ENCODE peak calls at places on chromosomes 5 and 9, in five cellular contexts. One of them, this sample, is unnamed.

GRCh38 chr5:14025566-14026276 is 81.2 kb upstream of the DNAH5 start:
- DNase-seq in HCT116: no peak
- DNase-seq in astrocyte: no peak
- DNase-seq in HepG2: no peak
- DNase-seq in fibroblast of lung: no peak
- DNase-seq in this sample: peak

GRCh38 chr5:125409496-125410351 is 663.3 kb upstream of the ZNF608 start:
- DNase-seq in HCT116: no peak
- DNase-seq in astrocyte: peak
- DNase-seq in HepG2: no peak
- DNase-seq in fibroblast of lung: peak
- DNase-seq in this sample: peak

GRCh38 chr5:159301351-159301911 is 28.9 kb downstream of the IL12B start:
- DNase-seq in HCT116: no peak
- DNase-seq in astrocyte: peak
- DNase-seq in HepG2: no peak
- DNase-seq in fibroblast of lung: no peak
- DNase-seq in this sample: no peak

GRCh38 chr5:74272019-74272775 is 368.3 kb downstream of the ENC1 start:
- DNase-seq in HCT116: no peak
- DNase-seq in astrocyte: peak
- DNase-seq in HepG2: peak
- DNase-seq in fibroblast of lung: no peak
- DNase-seq in this sample: peak

GRCh38 chr5:176405656-176406435 is 10.5 kb downstream of the CLTB start:
- DNase-seq in HCT116: no peak
- DNase-seq in astrocyte: no peak
- DNase-seq in HepG2: no peak
- DNase-seq in fibroblast of lung: no peak
- DNase-seq in this sample: no peak

GRCh38 chr5:156473271-156473935 is 146.4 kb downstream of the SGCD start:
- DNase-seq in HCT116: no peak
- DNase-seq in astrocyte: peak
- DNase-seq in HepG2: no peak
- DNase-seq in fibroblast of lung: peak
- DNase-seq in this sample: no peak

GRCh38 chr9:128242828-128243485 is 32.9 kb downstream of the GOLGA2 start:
- DNase-seq in HCT116: no peak
- DNase-seq in astrocyte: no peak
- DNase-seq in HepG2: no peak
- DNase-seq in fibroblast of lung: peak
- DNase-seq in this sample: no peak

GRCh38 chr5:58641533-58641932 is 58.7 kb downstream of the RAB3C start:
- DNase-seq in HCT116: no peak
- DNase-seq in astrocyte: no peak
- DNase-seq in HepG2: no peak
- DNase-seq in fibroblast of lung: no peak
- DNase-seq in this sample: no peak

GRCh38 chr5:138706655-138707480 is 46.4 kb upstream of the CTNNA1 start:
- DNase-seq in HCT116: no peak
- DNase-seq in astrocyte: peak
- DNase-seq in HepG2: no peak
- DNase-seq in fibroblast of lung: peak
- DNase-seq in this sample: peak

GRCh38 chr5:75672616-75673015 is 44.6 kb downstream of the POC5 start:
- DNase-seq in HCT116: no peak
- DNase-seq in astrocyte: no peak
- DNase-seq in HepG2: no peak
- DNase-seq in fibroblast of lung: peak
- DNase-seq in this sample: no peak

GRCh38 chr5:5483350-5483749 is 60.9 kb downstream of the ICE1 start:
- DNase-seq in HCT116: no peak
- DNase-seq in astrocyte: no peak
- DNase-seq in HepG2: no peak
- DNase-seq in fibroblast of lung: no peak
- DNase-seq in this sample: no peak

GRCh38 chr9:83981126-83981871 is 694 bp downstream of the RMI1 start:
- DNase-seq in HCT116: no peak
- DNase-seq in astrocyte: peak
- DNase-seq in HepG2: no peak
- DNase-seq in fibroblast of lung: peak
- DNase-seq in this sample: peak

GRCh38 chr5:181152406-181152805 is 5.0 kb downstream of the OR2V2 start:
- DNase-seq in HCT116: no peak
- DNase-seq in astrocyte: no peak
- DNase-seq in HepG2: peak
- DNase-seq in fibroblast of lung: no peak
- DNase-seq in this sample: peak

GRCh38 chr9:92342825-92343488 is 17.2 kb downstream of the CENPP start:
- DNase-seq in HCT116: no peak
- DNase-seq in astrocyte: peak
- DNase-seq in HepG2: no peak
- DNase-seq in fibroblast of lung: peak
- DNase-seq in this sample: peak

GRCh38 chr9:131593255-131593820 is 48.0 kb downstream of the PRRT1B start:
- DNase-seq in HCT116: no peak
- DNase-seq in astrocyte: peak
- DNase-seq in HepG2: no peak
- DNase-seq in fibroblast of lung: peak
- DNase-seq in this sample: no peak

GRCh38 chr9:125878241-125878640 is 131.1 kb downstream of the PBX3 start:
- DNase-seq in HCT116: no peak
- DNase-seq in astrocyte: peak
- DNase-seq in HepG2: no peak
- DNase-seq in fibroblast of lung: no peak
- DNase-seq in this sample: no peak

GRCh38 chr5:38340961-38341500 is 82.7 kb downstream of the EGFLAM start:
- DNase-seq in HCT116: no peak
- DNase-seq in astrocyte: no peak
- DNase-seq in HepG2: no peak
- DNase-seq in fibroblast of lung: no peak
- DNase-seq in this sample: no peak

GRCh38 chr9:133005221-133005760 is 25.5 kb upstream of the GTF3C5 start:
- DNase-seq in HCT116: no peak
- DNase-seq in astrocyte: no peak
- DNase-seq in HepG2: no peak
- DNase-seq in fibroblast of lung: no peak
- DNase-seq in this sample: no peak

GRCh38 chr5:923473-923873 is 30.8 kb downstream of the TRIP13 start:
- DNase-seq in HCT116: peak
- DNase-seq in astrocyte: peak
- DNase-seq in HepG2: peak
- DNase-seq in fibroblast of lung: peak
- DNase-seq in this sample: peak

GRCh38 chr5:98458004-98458403 is 315.5 kb upstream of the RGMB start:
- DNase-seq in HCT116: no peak
- DNase-seq in astrocyte: peak
- DNase-seq in HepG2: no peak
- DNase-seq in fibroblast of lung: peak
- DNase-seq in this sample: peak

GRCh38 chr5:95959964-95960801 is 1.5 kb downstream of the ELL2 start:
- DNase-seq in HCT116: no peak
- DNase-seq in astrocyte: peak
- DNase-seq in HepG2: no peak
- DNase-seq in fibroblast of lung: peak
- DNase-seq in this sample: no peak

GRCh38 chr5:127028822-127029457 is 1.4 kb downstream of the MARCHF3 start:
- DNase-seq in HCT116: no peak
- DNase-seq in astrocyte: no peak
- DNase-seq in HepG2: peak
- DNase-seq in fibroblast of lung: peak
- DNase-seq in this sample: peak

GRCh38 chr9:135517407-135517822 is 3.8 kb upstream of the LCN1 start:
- DNase-seq in HCT116: no peak
- DNase-seq in astrocyte: no peak
- DNase-seq in HepG2: no peak
- DNase-seq in fibroblast of lung: no peak
- DNase-seq in this sample: no peak

GRCh38 chr5:104241051-104241450 is 678.5 kb upstream of the NUDT12 start:
- DNase-seq in HCT116: no peak
- DNase-seq in astrocyte: no peak
- DNase-seq in HepG2: no peak
- DNase-seq in fibroblast of lung: no peak
- DNase-seq in this sample: no peak

GRCh38 chr5:149731617-149732400 is 1.7 kb downstream of the PPARGC1B start:
- DNase-seq in HCT116: peak
- DNase-seq in astrocyte: peak
- DNase-seq in HepG2: no peak
- DNase-seq in fibroblast of lung: peak
- DNase-seq in this sample: peak

GRCh38 chr9:20242767-20243166 is 379.5 kb downstream of the MLLT3 start:
- DNase-seq in HCT116: no peak
- DNase-seq in astrocyte: no peak
- DNase-seq in HepG2: no peak
- DNase-seq in fibroblast of lung: no peak
- DNase-seq in this sample: no peak

GRCh38 chr5:73534001-73534547 is 31.4 kb downstream of the ANKRA2 start:
- DNase-seq in HCT116: no peak
- DNase-seq in astrocyte: peak
- DNase-seq in HepG2: no peak
- DNase-seq in fibroblast of lung: peak
- DNase-seq in this sample: no peak

GRCh38 chr5:40615586-40616193 is 64.0 kb upstream of the PTGER4 start:
- DNase-seq in HCT116: no peak
- DNase-seq in astrocyte: peak
- DNase-seq in HepG2: no peak
- DNase-seq in fibroblast of lung: no peak
- DNase-seq in this sample: peak
- H2AFZ ChIP-seq in HCT116: no peak
- H2AFZ ChIP-seq in astrocyte: no peak
- H2AFZ ChIP-seq in HepG2: no peak
- H2AFZ ChIP-seq in fibroblast of lung: no peak
- H2AFZ ChIP-seq in this sample: peak

GRCh38 chr5:34622046-34622435 is 34.1 kb upstream of the RAI14 start:
- DNase-seq in HCT116: no peak
- DNase-seq in astrocyte: peak
- DNase-seq in HepG2: no peak
- DNase-seq in fibroblast of lung: peak
- DNase-seq in this sample: no peak

GRCh38 chr5:34618666-34619065 is 37.5 kb upstream of the RAI14 start:
- DNase-seq in HCT116: no peak
- DNase-seq in astrocyte: no peak
- DNase-seq in HepG2: no peak
- DNase-seq in fibroblast of lung: no peak
- DNase-seq in this sample: no peak

GRCh38 chr5:34620185-34620584 is 35.9 kb upstream of the RAI14 start:
- DNase-seq in HCT116: no peak
- DNase-seq in astrocyte: peak
- DNase-seq in HepG2: no peak
- DNase-seq in fibroblast of lung: no peak
- DNase-seq in this sample: no peak

GRCh38 chr5:34624711-34625110 is 31.4 kb upstream of the RAI14 start:
- DNase-seq in HCT116: no peak
- DNase-seq in astrocyte: no peak
- DNase-seq in HepG2: no peak
- DNase-seq in fibroblast of lung: no peak
- DNase-seq in this sample: no peak

DNA sequence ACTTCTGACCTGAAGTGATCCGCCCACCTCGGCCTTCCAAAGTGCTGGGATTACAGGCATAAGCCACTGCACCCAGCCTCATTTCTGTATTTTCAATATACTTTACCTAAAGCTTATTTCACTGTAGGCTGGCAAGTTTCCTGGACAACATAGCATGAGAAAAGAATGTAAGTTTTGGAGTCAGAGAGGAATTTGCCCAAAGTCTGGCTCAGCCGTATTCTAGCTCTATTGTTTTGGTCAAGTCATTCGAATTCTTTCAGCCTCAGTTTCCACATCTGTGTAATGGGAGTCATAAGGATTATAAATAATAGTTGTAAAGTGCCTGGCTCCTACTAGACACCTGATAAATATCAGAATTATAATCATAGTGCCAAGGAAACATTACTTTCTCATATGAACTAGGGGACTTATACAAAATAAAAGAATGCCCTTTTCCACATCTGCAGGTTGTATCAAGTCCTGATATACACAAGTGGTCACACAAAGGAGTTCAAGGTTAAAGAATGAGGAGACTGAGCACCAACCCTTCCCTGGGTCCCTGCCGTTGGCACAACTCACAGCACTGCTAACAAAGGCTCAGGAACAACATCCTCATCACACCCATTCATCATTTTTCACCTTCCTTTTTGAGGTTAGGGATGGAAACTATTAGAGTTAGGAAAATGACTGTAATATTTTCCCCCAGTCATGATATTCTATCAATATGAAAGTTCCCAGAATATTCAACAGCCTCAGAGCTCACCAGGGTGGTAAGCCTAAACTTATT is 34.7 kb upstream of the RAI14 start:
- DNase-seq in HCT116: no peak
- DNase-seq in astrocyte: peak
- DNase-seq in HepG2: no peak
- DNase-seq in fibroblast of lung: no peak
- DNase-seq in this sample: no peak
- H2AFZ ChIP-seq in HCT116: no peak
- H2AFZ ChIP-seq in astrocyte: peak
- H2AFZ ChIP-seq in HepG2: no peak
- H2AFZ ChIP-seq in fibroblast of lung: no peak
- H2AFZ ChIP-seq in this sample: peak

DNA sequence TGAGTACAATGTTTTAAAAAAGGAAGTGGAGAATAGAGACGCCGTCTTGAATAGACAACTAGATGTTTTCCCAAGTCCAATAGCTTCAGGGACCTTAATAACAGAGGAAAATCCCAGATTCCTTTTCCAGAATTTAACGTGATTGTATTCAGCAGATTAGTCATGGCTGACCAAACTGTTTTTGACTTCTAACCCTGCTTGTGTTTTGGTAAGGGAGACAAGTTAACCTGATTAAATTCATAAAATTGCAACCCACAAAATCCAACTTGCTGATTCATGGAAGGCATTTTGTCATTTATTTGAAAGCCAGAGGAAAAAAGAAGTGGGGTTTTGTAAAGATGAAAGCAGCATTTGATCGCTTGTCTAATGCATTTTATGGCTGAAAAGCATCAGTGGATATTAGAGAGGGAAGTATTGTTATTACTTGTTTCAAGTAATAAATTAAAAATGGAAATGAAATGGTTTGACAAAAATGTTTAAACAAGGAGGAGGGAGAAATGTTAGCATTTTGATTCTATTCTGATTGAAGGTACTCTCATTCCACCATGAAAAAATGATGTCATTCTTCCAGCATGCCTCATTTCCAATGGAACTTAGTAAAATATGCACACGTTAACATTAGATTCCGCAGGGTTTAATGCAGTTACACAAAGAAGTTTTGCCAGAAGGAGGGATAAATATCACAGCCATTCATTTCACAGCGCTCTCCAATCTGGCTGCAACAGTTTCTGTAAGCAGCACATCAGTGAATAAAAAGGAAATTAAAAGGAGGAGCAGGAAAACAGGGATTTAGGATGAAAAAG is 314.6 kb downstream of the PRR16 start:
- DNase-seq in HCT116: no peak
- DNase-seq in astrocyte: peak
- DNase-seq in HepG2: no peak
- DNase-seq in fibroblast of lung: peak
- DNase-seq in this sample: no peak
- H2AFZ ChIP-seq in HCT116: no peak
- H2AFZ ChIP-seq in astrocyte: peak
- H2AFZ ChIP-seq in HepG2: no peak
- H2AFZ ChIP-seq in fibroblast of lung: peak
- H2AFZ ChIP-seq in this sample: no peak

GRCh38 chr5:119273391-119273839 is 82.4 kb upstream of the TNFAIP8 start:
- DNase-seq in HCT116: no peak
- DNase-seq in astrocyte: no peak
- DNase-seq in HepG2: no peak
- DNase-seq in fibroblast of lung: no peak
- DNase-seq in this sample: no peak
- H2AFZ ChIP-seq in HCT116: no peak
- H2AFZ ChIP-seq in astrocyte: no peak
- H2AFZ ChIP-seq in HepG2: no peak
- H2AFZ ChIP-seq in fibroblast of lung: no peak
- H2AFZ ChIP-seq in this sample: no peak